ENCODE peak calls at places on chromosomes 16 and 17, in ten cellular contexts. M is tibial nerve, Z is BE2C, U is upper lobe of right lung, X is cardiac muscle cell, O is heart right ventricle, G is IMR-90, P is left ventricle myocardium inferior, N is tibial artery, F is ovary. I is an unnamed sample. For H3K36me3, the result is how much of the 10 kb centered on the place peaks cover.

GRCh38 chr17:67503184-67503583 is 126.1 kb downstream of the PITPNC1 start:
- DNase-seq in U (no peak), M (no peak), P (no peak), G (peak), F (no peak), O (no peak), Z (peak), N (no peak), X (no peak), I (no peak)

GRCh38 chr16:89013692-89014455 is 36.9 kb upstream of the CBFA2T3 start:
- DNase-seq in O (no peak), Z (no peak), P (peak), X (no peak), U (peak), F (no peak), G (no peak), N (peak), M (no peak), I (no peak)

GRCh38 chr17:2094891-2095535 is 40.1 kb downstream of the HIC1 start:
- DNase-seq in O (peak), X (peak), N (peak), Z (peak), M (no peak), U (peak), P (peak), F (no peak), G (peak), I (no peak)

GRCh38 chr16:6019490-6019991 is 921.9 kb upstream of the EEF2KMT start:
- DNase-seq in U (no peak), N (no peak), Z (no peak), X (no peak), M (no peak), F (no peak), G (no peak), P (no peak), O (no peak), I (no peak)

GRCh38 chr16:21611178-21611545 is 11.8 kb downstream of the METTL9 start:
- DNase-seq in U (no peak), P (no peak), G (peak), X (peak), F (no peak), N (no peak), M (no peak), O (no peak), Z (no peak), I (no peak)

GRCh38 chr16:64589836-64590235 is 532.0 kb downstream of the CDH11 start:
- DNase-seq in P (no peak), M (no peak), O (no peak), G (peak), U (no peak), F (no peak), X (peak), N (no peak), Z (no peak), I (no peak)

GRCh38 chr16:68065716-68066305 is 19.4 kb upstream of the NFATC3 start:
- DNase-seq in O (no peak), X (peak), Z (no peak), U (no peak), M (no peak), G (peak), N (no peak), F (no peak), P (no peak), I (no peak)

GRCh38 chr17:50169121-50169764 is 3.4 kb downstream of the SGCA start:
- DNase-seq in M (no peak), X (peak), G (peak), N (no peak), U (no peak), P (no peak), O (peak), F (peak), Z (peak), I (no peak)

GRCh38 chr17:56949595-56949994 is 11.3 kb downstream of the COIL start:
- DNase-seq in U (no peak), F (no peak), Z (no peak), G (no peak), O (no peak), P (no peak), N (no peak), X (no peak), M (no peak), I (no peak)

GRCh38 chr17:43366809-43367587 is 31.8 kb upstream of the ARL4D start:
- DNase-seq in U (no peak), N (no peak), P (no peak), M (no peak), O (no peak), F (peak), X (peak), Z (no peak), G (no peak), I (no peak)

GRCh38 chr16:70689970-70690905 is 4.4 kb upstream of the MTSS2 start:
- DNase-seq in M (no peak), G (no peak), F (peak), Z (no peak), P (no peak), X (no peak), N (peak), O (no peak), U (no peak), I (no peak)

GRCh38 chr16:72530434-72530833 is 358.5 kb upstream of the PMFBP1 start:
- DNase-seq in O (no peak), X (peak), P (no peak), F (no peak), G (peak), U (no peak), N (no peak), M (no peak), Z (no peak), I (no peak)

GRCh38 chr17:8105957-8106398 is 12.3 kb downstream of the ALOXE3 start:
- DNase-seq in P (no peak), O (no peak), X (peak), N (no peak), G (no peak), F (no peak), U (peak), Z (no peak), M (no peak), I (no peak)

GRCh38 chr16:85929259-85929704 is 30.3 kb downstream of the IRF8 start:
- DNase-seq in P (no peak), O (no peak), N (no peak), F (no peak), Z (no peak), U (no peak), G (no peak), M (no peak), X (no peak), I (no peak)

DNA sequence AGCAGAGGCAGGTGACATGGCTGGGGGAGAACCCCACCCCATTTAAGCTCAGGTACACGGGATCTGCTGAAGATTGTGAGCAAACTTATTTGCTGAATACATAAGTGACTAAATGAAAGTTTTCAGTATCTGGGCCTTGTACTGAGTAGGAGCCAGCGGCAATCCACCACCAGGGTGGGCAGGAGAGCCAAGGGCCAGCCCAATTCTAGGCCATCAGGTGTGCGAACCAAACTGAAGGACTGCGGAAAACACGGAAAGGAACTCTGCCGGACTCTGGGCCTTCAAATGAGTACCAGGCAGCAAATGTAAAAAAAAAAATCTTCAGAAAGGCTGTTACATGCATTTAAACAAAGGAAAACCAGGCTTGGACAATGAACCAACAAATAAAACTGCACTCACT is 19.7 kb downstream of the ARHGAP17 start:
- DNase-seq in Z (no peak), G (no peak), O (no peak), M (no peak), P (no peak), F (no peak), U (no peak), X (no peak), N (no peak), I (no peak)
- TF ChIP-seq CTCF in Z (peak), G (no peak), O (no peak), M (no peak), P (no peak), F (no peak), U (no peak), X (no peak), N (no peak), I (no peak)

GRCh38 chr17:59631221-59631720 is 11.6 kb downstream of the CLTC start:
- DNase-seq in P (no peak), G (no peak), U (no peak), Z (no peak), O (no peak), N (no peak), M (no peak), X (no peak), F (no peak), I (no peak)

GRCh38 chr17:59626756-59627155 is 7.1 kb downstream of the CLTC start:
- DNase-seq in Z (no peak), X (no peak), U (no peak), N (no peak), G (no peak), M (no peak), F (no peak), P (no peak), O (no peak), I (no peak)

GRCh38 chr17:59627770-59628171 is 8.1 kb downstream of the CLTC start:
- DNase-seq in O (no peak), F (no peak), U (no peak), P (no peak), X (no peak), G (no peak), N (no peak), M (no peak), Z (no peak), I (no peak)

GRCh38 chr17:59623151-59623550 is 3.5 kb downstream of the CLTC start:
- DNase-seq in F (no peak), G (no peak), U (no peak), P (no peak), N (no peak), X (no peak), M (no peak), O (no peak), Z (no peak), I (no peak)

DNA sequence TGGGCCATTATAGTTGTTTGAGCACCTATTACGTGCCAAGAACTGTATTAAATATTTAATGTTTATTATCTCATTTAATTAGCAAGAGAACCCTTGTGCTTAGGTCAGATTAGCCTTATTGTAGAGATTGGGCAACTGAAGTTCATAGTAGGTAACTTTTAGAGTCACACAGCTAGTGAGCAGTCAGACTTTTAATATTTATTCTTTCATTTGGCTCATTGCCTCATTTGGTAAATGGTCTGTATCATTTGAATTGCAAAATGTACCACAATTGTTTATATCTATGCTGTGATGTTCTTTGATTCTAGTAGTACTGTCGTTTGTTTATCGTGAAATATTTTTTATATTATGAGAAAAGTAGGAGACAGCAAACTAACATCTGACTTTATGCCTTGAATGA is 7.6 kb downstream of the CLTC start:
- DNase-seq in M (no peak), O (no peak), N (no peak), F (no peak), Z (no peak), X (no peak), G (peak), P (no peak), U (no peak), I (no peak)
- H3K36me3 ChIP-seq in M (under half), O (under half), N (under half), F (under half), Z (under half), X (under half), G (under half), P (under half), U (under half), I (under half)

GRCh38 chr17:35566955-35567354 is 6.3 kb upstream of the SLFN14 start:
- DNase-seq in U (no peak), O (no peak), M (no peak), Z (no peak), P (no peak), X (no peak), F (no peak), G (no peak), N (no peak), I (no peak)
- H3K4me3 ChIP-seq in U (peak), O (no peak), M (no peak), Z (peak), P (peak), X (peak), F (peak), G (no peak), N (peak), I (peak)

GRCh38 chr17:19905514-19905913 is 37.8 kb upstream of the ULK2 start:
- DNase-seq in G (no peak), Z (no peak), U (no peak), F (no peak), P (no peak), N (no peak), M (no peak), O (no peak), X (no peak), I (no peak)
- TF ChIP-seq CTCF in G (no peak), Z (no peak), U (no peak), F (no peak), P (no peak), N (no peak), M (no peak), O (no peak), X (no peak), I (no peak)